ENCODE peak calls at places on chromosomes 12 and 14, in five cellular contexts. One of them, this sample, is unnamed.
A peak's percentile ranks its signal among the peaks of the same experiment; 100 is the strongest.

GRCh38 chr14:64682173-64682710 is 22.0 kb upstream of the PLEKHG3 start:
- DNase-seq in stimulated activated CD8-positive, alpha-beta memory T cell treated with anti-CD3 and anti-CD28 coated beads, Interleukin-7, amount 100 ng/mL, for 4 hours: no peak
- DNase-seq in GM23248: peak; percentile 93
- DNase-seq in SW480: no peak
- DNase-seq in posterior vena cava: peak; percentile 94
- DNase-seq in this sample: no peak

GRCh38 chr12:125852116-125852515 is 786.9 kb downstream of the AACS start:
- DNase-seq in stimulated activated CD8-positive, alpha-beta memory T cell treated with anti-CD3 and anti-CD28 coated beads, Interleukin-7, amount 100 ng/mL, for 4 hours: no peak
- DNase-seq in GM23248: no peak
- DNase-seq in SW480: no peak
- DNase-seq in posterior vena cava: no peak
- DNase-seq in this sample: no peak

GRCh38 chr12:100995201-100995600 is 200.6 kb downstream of the ANO4 start:
- DNase-seq in stimulated activated CD8-positive, alpha-beta memory T cell treated with anti-CD3 and anti-CD28 coated beads, Interleukin-7, amount 100 ng/mL, for 4 hours: no peak
- DNase-seq in GM23248: peak; percentile 84
- DNase-seq in SW480: no peak
- DNase-seq in posterior vena cava: no peak
- DNase-seq in this sample: no peak

GRCh38 chr12:113802000-113802749 is 163.9 kb downstream of the RBM19 start:
- DNase-seq in stimulated activated CD8-positive, alpha-beta memory T cell treated with anti-CD3 and anti-CD28 coated beads, Interleukin-7, amount 100 ng/mL, for 4 hours: no peak
- DNase-seq in GM23248: no peak
- DNase-seq in SW480: no peak
- DNase-seq in posterior vena cava: peak; percentile 38
- DNase-seq in this sample: no peak

GRCh38 chr12:108374596-108375320 is 35.6 kb upstream of the CMKLR1 start:
- DNase-seq in stimulated activated CD8-positive, alpha-beta memory T cell treated with anti-CD3 and anti-CD28 coated beads, Interleukin-7, amount 100 ng/mL, for 4 hours: no peak
- DNase-seq in GM23248: peak; percentile 29
- DNase-seq in SW480: peak; percentile 21
- DNase-seq in posterior vena cava: no peak
- DNase-seq in this sample: no peak

GRCh38 chr12:48183876-48184548 is 568 bp downstream of the CCDC184 start:
- DNase-seq in stimulated activated CD8-positive, alpha-beta memory T cell treated with anti-CD3 and anti-CD28 coated beads, Interleukin-7, amount 100 ng/mL, for 4 hours: no peak
- DNase-seq in GM23248: no peak
- DNase-seq in SW480: no peak
- DNase-seq in posterior vena cava: no peak
- DNase-seq in this sample: no peak

GRCh38 chr14:21026251-21026987 is 1.6 kb upstream of the NDRG2 start:
- DNase-seq in stimulated activated CD8-positive, alpha-beta memory T cell treated with anti-CD3 and anti-CD28 coated beads, Interleukin-7, amount 100 ng/mL, for 4 hours: no peak
- DNase-seq in GM23248: no peak
- DNase-seq in SW480: no peak
- DNase-seq in posterior vena cava: no peak
- DNase-seq in this sample: no peak

GRCh38 chr12:83016226-83016835 is 329.6 kb downstream of the TMTC2 start:
- DNase-seq in stimulated activated CD8-positive, alpha-beta memory T cell treated with anti-CD3 and anti-CD28 coated beads, Interleukin-7, amount 100 ng/mL, for 4 hours: no peak
- DNase-seq in GM23248: peak; percentile 96
- DNase-seq in SW480: no peak
- DNase-seq in posterior vena cava: no peak
- DNase-seq in this sample: no peak

GRCh38 chr12:76863005-76863670 is 15.7 kb downstream of the CSRP2 start:
- DNase-seq in stimulated activated CD8-positive, alpha-beta memory T cell treated with anti-CD3 and anti-CD28 coated beads, Interleukin-7, amount 100 ng/mL, for 4 hours: no peak
- DNase-seq in GM23248: peak; percentile 87
- DNase-seq in SW480: no peak
- DNase-seq in posterior vena cava: no peak
- DNase-seq in this sample: no peak